ENCODE peak calls at places on chromosomes 5 and 9, in seven cellular contexts. One of them, this sample, is unnamed.

GRCh38 chr9:129483467-129484324 is 137.2 kb downstream of the C9orf50 start:
- DNase-seq in vagina: peak; percentile 98
- DNase-seq in PC-9: peak; percentile 77
- DNase-seq in omental fat pad: no peak
- DNase-seq in GM12865: no peak
- DNase-seq in fibroblast of mammary gland: peak; percentile 94
- DNase-seq in dorsolateral prefrontal cortex: no peak
- DNase-seq in this sample: peak; percentile 72

GRCh38 chr9:114995681-114996221 is 65.4 kb upstream of the TNFSF8 start:
- DNase-seq in vagina: no peak
- DNase-seq in PC-9: no peak
- DNase-seq in omental fat pad: no peak
- DNase-seq in GM12865: no peak
- DNase-seq in fibroblast of mammary gland: no peak
- DNase-seq in dorsolateral prefrontal cortex: no peak
- DNase-seq in this sample: no peak

GRCh38 chr5:35063386-35063785 is 15.6 kb upstream of the AGXT2 start:
- DNase-seq in vagina: no peak
- DNase-seq in PC-9: no peak
- DNase-seq in omental fat pad: no peak
- DNase-seq in GM12865: no peak
- DNase-seq in fibroblast of mammary gland: peak; percentile 61
- DNase-seq in dorsolateral prefrontal cortex: no peak
- DNase-seq in this sample: no peak

GRCh38 chr5:7742241-7742656 is 108.7 kb downstream of the CFAP90 start:
- DNase-seq in vagina: no peak
- DNase-seq in PC-9: no peak
- DNase-seq in omental fat pad: no peak
- DNase-seq in GM12865: no peak
- DNase-seq in fibroblast of mammary gland: peak; percentile 26
- DNase-seq in dorsolateral prefrontal cortex: no peak
- DNase-seq in this sample: no peak

GRCh38 chr9:25678147-25678666 is at the start of gene TUSC1:
- DNase-seq in vagina: peak; percentile 93
- DNase-seq in PC-9: peak; percentile 72
- DNase-seq in omental fat pad: peak; percentile 58
- DNase-seq in GM12865: no peak
- DNase-seq in fibroblast of mammary gland: peak; percentile 83
- DNase-seq in dorsolateral prefrontal cortex: peak; percentile 79
- DNase-seq in this sample: no peak

GRCh38 chr5:87233122-87233521 is 34.6 kb upstream of the RASA1 start:
- DNase-seq in vagina: no peak
- DNase-seq in PC-9: no peak
- DNase-seq in omental fat pad: no peak
- DNase-seq in GM12865: no peak
- DNase-seq in fibroblast of mammary gland: no peak
- DNase-seq in dorsolateral prefrontal cortex: no peak
- DNase-seq in this sample: no peak

GRCh38 chr9:133944746-133945135 is 47.4 kb downstream of the VAV2 start:
- DNase-seq in vagina: no peak
- DNase-seq in PC-9: no peak
- DNase-seq in omental fat pad: no peak
- DNase-seq in GM12865: no peak
- DNase-seq in fibroblast of mammary gland: peak; percentile 80
- DNase-seq in dorsolateral prefrontal cortex: peak; percentile 22
- DNase-seq in this sample: no peak

GRCh38 chr5:143209881-143210395 is 193.5 kb downstream of the NR3C1 start:
- DNase-seq in vagina: no peak
- DNase-seq in PC-9: no peak
- DNase-seq in omental fat pad: no peak
- DNase-seq in GM12865: no peak
- DNase-seq in fibroblast of mammary gland: no peak
- DNase-seq in dorsolateral prefrontal cortex: no peak
- DNase-seq in this sample: no peak

GRCh38 chr5:128216285-128216684 is 132.7 kb downstream of the SLC12A2 start:
- DNase-seq in vagina: no peak
- DNase-seq in PC-9: no peak
- DNase-seq in omental fat pad: no peak
- DNase-seq in GM12865: no peak
- DNase-seq in fibroblast of mammary gland: no peak
- DNase-seq in dorsolateral prefrontal cortex: no peak
- DNase-seq in this sample: no peak

GRCh38 chr9:3879731-3880493 is 354.1 kb upstream of the RFX3 start:
- DNase-seq in vagina: no peak
- DNase-seq in PC-9: no peak
- DNase-seq in omental fat pad: no peak
- DNase-seq in GM12865: no peak
- DNase-seq in fibroblast of mammary gland: peak; percentile 40
- DNase-seq in dorsolateral prefrontal cortex: no peak
- DNase-seq in this sample: no peak

GRCh38 chr9:71079451-71079850 is 42.0 kb downstream of the TRPM3 start:
- DNase-seq in vagina: no peak
- DNase-seq in PC-9: peak; percentile 36
- DNase-seq in omental fat pad: no peak
- DNase-seq in GM12865: no peak
- DNase-seq in fibroblast of mammary gland: peak; percentile 80
- DNase-seq in dorsolateral prefrontal cortex: no peak
- DNase-seq in this sample: no peak

GRCh38 chr9:84435902-84436301 is 95.3 kb upstream of the SLC28A3 start:
- DNase-seq in vagina: no peak
- DNase-seq in PC-9: no peak
- DNase-seq in omental fat pad: no peak
- DNase-seq in GM12865: no peak
- DNase-seq in fibroblast of mammary gland: no peak
- DNase-seq in dorsolateral prefrontal cortex: no peak
- DNase-seq in this sample: no peak

GRCh38 chr5:25862276-25862675 is 1176.1 kb downstream of the CDH9 start:
- DNase-seq in vagina: no peak
- DNase-seq in PC-9: no peak
- DNase-seq in omental fat pad: no peak
- DNase-seq in GM12865: no peak
- DNase-seq in fibroblast of mammary gland: no peak
- DNase-seq in dorsolateral prefrontal cortex: no peak
- DNase-seq in this sample: no peak

GRCh38 chr5:111930407-111930806 is 173.4 kb upstream of the NREP start:
- DNase-seq in vagina: no peak
- DNase-seq in PC-9: no peak
- DNase-seq in omental fat pad: no peak
- DNase-seq in GM12865: no peak
- DNase-seq in fibroblast of mammary gland: peak; percentile 57
- DNase-seq in dorsolateral prefrontal cortex: no peak
- DNase-seq in this sample: no peak

GRCh38 chr9:3434594-3434993 is 91.2 kb downstream of the RFX3 start:
- DNase-seq in vagina: no peak
- DNase-seq in PC-9: no peak
- DNase-seq in omental fat pad: no peak
- DNase-seq in GM12865: no peak
- DNase-seq in fibroblast of mammary gland: peak; percentile 88
- DNase-seq in dorsolateral prefrontal cortex: no peak
- DNase-seq in this sample: no peak

GRCh38 chr5:159034083-159034824 is 65.5 kb downstream of the EBF1 start:
- DNase-seq in vagina: no peak
- DNase-seq in PC-9: no peak
- DNase-seq in omental fat pad: no peak
- DNase-seq in GM12865: peak; percentile 86
- DNase-seq in fibroblast of mammary gland: peak; percentile 49
- DNase-seq in dorsolateral prefrontal cortex: no peak
- DNase-seq in this sample: no peak

GRCh38 chr9:108535526-108535925 is 320.3 kb downstream of the ACTL7B start:
- DNase-seq in vagina: no peak
- DNase-seq in PC-9: no peak
- DNase-seq in omental fat pad: no peak
- DNase-seq in GM12865: peak; percentile 41
- DNase-seq in fibroblast of mammary gland: peak; percentile 50
- DNase-seq in dorsolateral prefrontal cortex: no peak
- DNase-seq in this sample: no peak

GRCh38 chr9:12818431-12819000 is 43.7 kb downstream of the LURAP1L start:
- DNase-seq in vagina: no peak
- DNase-seq in PC-9: no peak
- DNase-seq in omental fat pad: no peak
- DNase-seq in GM12865: no peak
- DNase-seq in fibroblast of mammary gland: peak; percentile 90
- DNase-seq in dorsolateral prefrontal cortex: no peak
- DNase-seq in this sample: no peak

DNA sequence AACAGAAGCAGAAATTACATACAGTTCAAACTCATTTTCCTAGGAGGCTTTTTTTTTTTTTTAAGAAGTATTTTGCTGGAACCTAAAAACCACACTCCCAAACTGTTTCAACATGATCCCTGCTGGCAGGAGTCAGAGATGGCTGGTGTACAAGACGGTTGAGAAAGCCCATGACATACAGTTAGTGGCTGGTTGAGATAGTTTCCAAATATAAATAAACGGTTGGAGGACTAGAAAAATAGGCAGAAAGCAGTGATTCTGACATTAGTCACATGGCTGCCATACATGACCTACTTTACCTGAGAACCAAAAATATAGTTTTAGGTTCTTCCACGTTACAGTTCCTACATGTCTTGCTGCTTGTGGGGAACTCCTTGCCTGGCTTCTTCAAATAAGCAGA is 31.7 kb upstream of the BASP1 start:
- DNase-seq in vagina: no peak
- DNase-seq in PC-9: no peak
- DNase-seq in omental fat pad: no peak
- DNase-seq in GM12865: no peak
- DNase-seq in fibroblast of mammary gland: peak; percentile 96
- DNase-seq in dorsolateral prefrontal cortex: no peak
- DNase-seq in this sample: no peak
- TF ChIP-seq CTCF in vagina: no peak
- TF ChIP-seq CTCF in PC-9: no peak
- TF ChIP-seq CTCF in omental fat pad: no peak
- TF ChIP-seq CTCF in GM12865: no peak
- TF ChIP-seq CTCF in fibroblast of mammary gland: no peak
- TF ChIP-seq CTCF in dorsolateral prefrontal cortex: no peak
- TF ChIP-seq CTCF in this sample: no peak

GRCh38 chr5:52987711-52988329 is 1.3 kb upstream of the ITGA2 start:
- DNase-seq in vagina: no peak
- DNase-seq in PC-9: peak; percentile 100
- DNase-seq in omental fat pad: no peak
- DNase-seq in GM12865: no peak
- DNase-seq in fibroblast of mammary gland: peak; percentile 64
- DNase-seq in dorsolateral prefrontal cortex: no peak
- DNase-seq in this sample: no peak

GRCh38 chr5:52988335-52989024 is 672 bp upstream of the ITGA2 start:
- DNase-seq in vagina: no peak
- DNase-seq in PC-9: peak; percentile 36
- DNase-seq in omental fat pad: no peak
- DNase-seq in GM12865: no peak
- DNase-seq in fibroblast of mammary gland: no peak
- DNase-seq in dorsolateral prefrontal cortex: no peak
- DNase-seq in this sample: no peak

GRCh38 chr5:52990531-52990925 is 1.4 kb downstream of the ITGA2 start:
- DNase-seq in vagina: no peak
- DNase-seq in PC-9: no peak
- DNase-seq in omental fat pad: no peak
- DNase-seq in GM12865: no peak
- DNase-seq in fibroblast of mammary gland: no peak
- DNase-seq in dorsolateral prefrontal cortex: no peak
- DNase-seq in this sample: no peak

GRCh38 chr5:52989025-52989780 is at the start of gene ITGA2:
- DNase-seq in vagina: no peak
- DNase-seq in PC-9: peak; percentile 62
- DNase-seq in omental fat pad: no peak
- DNase-seq in GM12865: peak; percentile 22
- DNase-seq in fibroblast of mammary gland: peak; percentile 31
- DNase-seq in dorsolateral prefrontal cortex: no peak
- DNase-seq in this sample: peak; percentile 34

GRCh38 chr5:52989781-52990530 is 804 bp downstream of the ITGA2 start:
- DNase-seq in vagina: no peak
- DNase-seq in PC-9: no peak
- DNase-seq in omental fat pad: no peak
- DNase-seq in GM12865: peak; percentile 29
- DNase-seq in fibroblast of mammary gland: peak; percentile 45
- DNase-seq in dorsolateral prefrontal cortex: peak; percentile 62
- DNase-seq in this sample: no peak
- TF ChIP-seq CTCF in vagina: no peak
- TF ChIP-seq CTCF in PC-9: peak; percentile 40
- TF ChIP-seq CTCF in omental fat pad: no peak
- TF ChIP-seq CTCF in GM12865: peak; percentile 19
- TF ChIP-seq CTCF in fibroblast of mammary gland: peak; percentile 33
- TF ChIP-seq CTCF in dorsolateral prefrontal cortex: peak; percentile 36
- TF ChIP-seq CTCF in this sample: no peak

GRCh38 chr5:16815432-16815831 is 120.7 kb downstream of the MYO10 start:
- DNase-seq in vagina: no peak
- DNase-seq in PC-9: peak; percentile 94
- DNase-seq in omental fat pad: no peak
- DNase-seq in GM12865: no peak
- DNase-seq in fibroblast of mammary gland: no peak
- DNase-seq in dorsolateral prefrontal cortex: no peak
- DNase-seq in this sample: no peak

GRCh38 chr5:16809816-16810502 is 126.1 kb downstream of the MYO10 start:
- DNase-seq in vagina: no peak
- DNase-seq in PC-9: no peak
- DNase-seq in omental fat pad: no peak
- DNase-seq in GM12865: no peak
- DNase-seq in fibroblast of mammary gland: peak; percentile 49
- DNase-seq in dorsolateral prefrontal cortex: no peak
- DNase-seq in this sample: no peak

GRCh38 chr5:16810503-16810854 is 125.6 kb downstream of the MYO10 start:
- DNase-seq in vagina: no peak
- DNase-seq in PC-9: no peak
- DNase-seq in omental fat pad: no peak
- DNase-seq in GM12865: no peak
- DNase-seq in fibroblast of mammary gland: no peak
- DNase-seq in dorsolateral prefrontal cortex: no peak
- DNase-seq in this sample: no peak

GRCh38 chr5:16812448-16812847 is 123.6 kb downstream of the MYO10 start:
- DNase-seq in vagina: no peak
- DNase-seq in PC-9: no peak
- DNase-seq in omental fat pad: no peak
- DNase-seq in GM12865: no peak
- DNase-seq in fibroblast of mammary gland: no peak
- DNase-seq in dorsolateral prefrontal cortex: no peak
- DNase-seq in this sample: no peak

GRCh38 chr5:16812911-16813310 is 123.2 kb downstream of the MYO10 start:
- DNase-seq in vagina: no peak
- DNase-seq in PC-9: peak; percentile 79
- DNase-seq in omental fat pad: no peak
- DNase-seq in GM12865: no peak
- DNase-seq in fibroblast of mammary gland: peak; percentile 33
- DNase-seq in dorsolateral prefrontal cortex: no peak
- DNase-seq in this sample: no peak
- TF ChIP-seq CTCF in vagina: no peak
- TF ChIP-seq CTCF in PC-9: no peak
- TF ChIP-seq CTCF in omental fat pad: no peak
- TF ChIP-seq CTCF in GM12865: no peak
- TF ChIP-seq CTCF in fibroblast of mammary gland: no peak
- TF ChIP-seq CTCF in dorsolateral prefrontal cortex: no peak
- TF ChIP-seq CTCF in this sample: no peak

DNA sequence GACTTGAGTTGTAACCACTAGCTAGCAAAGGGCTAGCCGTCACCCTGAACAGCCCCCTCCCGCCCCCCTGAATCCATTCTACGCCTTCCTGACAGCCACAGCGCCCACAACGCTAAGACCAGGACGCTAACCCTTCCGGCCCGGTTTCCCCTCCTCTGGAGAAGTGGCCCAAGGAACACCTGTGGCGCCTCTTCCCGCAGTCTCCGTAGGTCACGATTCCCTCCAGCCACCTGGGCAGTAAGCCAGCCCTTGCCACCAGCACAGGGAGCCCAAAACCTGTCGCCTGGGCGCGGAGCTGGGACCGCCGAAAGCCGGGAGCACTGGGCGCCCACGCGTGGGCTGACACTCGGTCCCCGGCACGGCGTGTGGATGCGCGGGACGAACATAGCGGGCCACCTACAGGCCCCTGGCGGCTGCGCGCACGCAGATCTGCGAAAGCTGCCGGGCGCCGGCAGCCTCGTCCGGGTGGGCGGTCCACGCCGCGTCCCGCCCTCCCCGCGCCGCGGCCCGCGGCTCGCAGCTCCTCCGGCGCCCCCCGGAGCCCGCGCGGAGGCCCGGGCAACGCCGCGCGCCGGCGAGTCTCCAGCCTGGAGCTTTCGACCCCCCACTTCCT is 596 bp downstream of the IRF1 start:
- DNase-seq in vagina: peak; percentile 90
- DNase-seq in PC-9: no peak
- DNase-seq in omental fat pad: no peak
- DNase-seq in GM12865: peak; percentile 72
- DNase-seq in fibroblast of mammary gland: peak; percentile 56
- DNase-seq in dorsolateral prefrontal cortex: no peak
- DNase-seq in this sample: no peak
- TF ChIP-seq CTCF in vagina: no peak
- TF ChIP-seq CTCF in PC-9: no peak
- TF ChIP-seq CTCF in omental fat pad: no peak
- TF ChIP-seq CTCF in GM12865: no peak
- TF ChIP-seq CTCF in fibroblast of mammary gland: no peak
- TF ChIP-seq CTCF in dorsolateral prefrontal cortex: no peak
- TF ChIP-seq CTCF in this sample: no peak

This sample was measured in mesothelial cell of epicardium.